ENCODE peak calls at places on chromosome 20, in seven cellular contexts. M is mesenchymal stem cell, B is anterior cingulate cortex, N is NCI-H2081, W is GM12892, P is type B pancreatic cell, F is ovary. I is an unnamed sample.
A peak's percentile ranks its signal among the peaks of the same experiment; 100 is the strongest.

GRCh38 chr20:1427457-1428054 is 34.7 kb upstream of the FKBP1A start:
- DNase-seq in M (peak; percentile 85), P (no peak), F (no peak), B (no peak), W (no peak), N (peak; percentile 99), I (no peak)

GRCh38 chr20:56628873-56629463 is at the start of gene TFAP2C:
- DNase-seq in F (peak; percentile 46), W (no peak), P (peak; percentile 85), M (peak; percentile 79), N (peak; percentile 11), B (no peak), I (peak; percentile 96)

GRCh38 chr20:4925842-4926530 is 75.3 kb downstream of the SLC23A2 start:
- DNase-seq in B (no peak), M (no peak), W (no peak), N (peak; percentile 62), P (no peak), F (peak; percentile 59), I (no peak)

GRCh38 chr20:48721324-48722001 is 106.3 kb downstream of the PREX1 start:
- DNase-seq in M (no peak), F (no peak), W (no peak), B (no peak), P (no peak), N (no peak), I (no peak)

GRCh38 chr20:4571759-4572531 is 149.8 kb upstream of the PRND start:
- DNase-seq in P (no peak), N (no peak), W (no peak), M (no peak), F (no peak), B (no peak), I (no peak)

GRCh38 chr20:22402990-22403859 is 181.1 kb downstream of the FOXA2 start:
- DNase-seq in B (no peak), W (no peak), M (peak; percentile 0), F (no peak), P (no peak), N (peak; percentile 91), I (no peak)

GRCh38 chr20:50163570-50164317 is 10.2 kb upstream of the PEDS1 start:
- DNase-seq in W (no peak), F (no peak), P (no peak), M (peak; percentile 39), B (no peak), N (no peak), I (no peak)

GRCh38 chr20:699811-700338 is 24.3 kb upstream of the SCRT2 start:
- DNase-seq in W (no peak), F (no peak), P (no peak), B (peak; percentile 65), N (no peak), M (no peak), I (no peak)

GRCh38 chr20:17735206-17735804 is 35.5 kb downstream of the BANF2 start:
- DNase-seq in B (no peak), W (no peak), F (no peak), N (no peak), M (peak; percentile 73), P (no peak), I (no peak)

I was measured in osteocyte.